ENCODE peak calls at places on chromosomes 6 and 20, in five cellular contexts. E is AG04449, P is psoas muscle, U is cardiac fibroblast, C is upper lobe of left lung. S is an unnamed sample.

GRCh38 chr6:154749341-154749740 is 16.1 kb downstream of the SCAF8 start:
- DNase-seq in E (no peak), P (no peak), U (no peak), C (no peak), S (no peak)

GRCh38 chr6:73929421-73929820 is 233.4 kb downstream of the CD109 start:
- DNase-seq in E (no peak), P (no peak), U (no peak), C (no peak), S (no peak)

GRCh38 chr20:373171-373890 is 7.2 kb upstream of the TRIB3 start:
- DNase-seq in E (no peak), P (no peak), U (peak; percentile 98), C (peak; percentile 78), S (peak; percentile 34)

GRCh38 chr6:30820196-30820595 is 64.1 kb upstream of the DDR1 start:
- DNase-seq in E (no peak), P (peak; percentile 72), U (peak; percentile 84), C (peak; percentile 37), S (peak; percentile 61)

GRCh38 chr6:52390361-52390727 is 28.4 kb downstream of the PAQR8 start:
- DNase-seq in E (no peak), P (no peak), U (peak; percentile 63), C (peak; percentile 25), S (no peak)

GRCh38 chr6:11278207-11278559 is 45.7 kb upstream of the NEDD9 start:
- DNase-seq in E (no peak), P (no peak), U (no peak), C (no peak), S (no peak)

GRCh38 chr6:117441824-117442264 is 16.1 kb upstream of the ROS1 start:
- DNase-seq in E (no peak), P (no peak), U (peak; percentile 95), C (peak; percentile 36), S (no peak)

GRCh38 chr6:168171673-168172352 is 92.8 kb upstream of the FRMD1 start:
- DNase-seq in E (no peak), P (no peak), U (no peak), C (no peak), S (no peak)

GRCh38 chr6:158081657-158081935 is 86.5 kb downstream of the SERAC1 start:
- DNase-seq in E (no peak), P (no peak), U (no peak), C (peak; percentile 86), S (no peak)

GRCh38 chr6:128882991-128883571 is at the start of gene LAMA2:
- DNase-seq in E (no peak), P (peak; percentile 94), U (peak; percentile 76), C (peak; percentile 32), S (peak; percentile 57)

GRCh38 chr6:134979142-134979541 is 29.2 kb upstream of the ALDH8A1 start:
- DNase-seq in E (no peak), P (no peak), U (no peak), C (no peak), S (no peak)

GRCh38 chr6:127342296-127342945 is 988 bp downstream of the ECHDC1 start:
- DNase-seq in E (no peak), P (no peak), U (peak; percentile 38), C (no peak), S (no peak)

GRCh38 chr20:61251529-61252393 is at the start of gene CDH4:
- DNase-seq in E (no peak), P (no peak), U (no peak), C (no peak), S (no peak)

GRCh38 chr6:152595507-152595906 is 41.7 kb downstream of the SYNE1 start:
- DNase-seq in E (no peak), P (no peak), U (peak; percentile 33), C (no peak), S (no peak)

GRCh38 chr20:54128175-54128574 is 45.6 kb downstream of the CYP24A1 start:
- DNase-seq in E (no peak), P (no peak), U (peak; percentile 70), C (no peak), S (no peak)

GRCh38 chr6:11494786-11495564 is 42.6 kb upstream of the TMEM170B start:
- DNase-seq in E (no peak), P (no peak), U (peak; percentile 22), C (peak; percentile 46), S (no peak)

GRCh38 chr6:26044140-26045045 is 42.8 kb upstream of the HFE start:
- DNase-seq in E (no peak), P (peak; percentile 77), U (peak; percentile 51), C (peak; percentile 54), S (no peak)

GRCh38 chr6:63839485-63839884 is 203.9 kb downstream of the PHF3 start:
- DNase-seq in E (no peak), P (no peak), U (peak; percentile 43), C (no peak), S (no peak)

GRCh38 chr6:8889514-8889913 is 454.2 kb upstream of the SLC35B3 start:
- DNase-seq in E (no peak), P (no peak), U (no peak), C (no peak), S (no peak)

DNA sequence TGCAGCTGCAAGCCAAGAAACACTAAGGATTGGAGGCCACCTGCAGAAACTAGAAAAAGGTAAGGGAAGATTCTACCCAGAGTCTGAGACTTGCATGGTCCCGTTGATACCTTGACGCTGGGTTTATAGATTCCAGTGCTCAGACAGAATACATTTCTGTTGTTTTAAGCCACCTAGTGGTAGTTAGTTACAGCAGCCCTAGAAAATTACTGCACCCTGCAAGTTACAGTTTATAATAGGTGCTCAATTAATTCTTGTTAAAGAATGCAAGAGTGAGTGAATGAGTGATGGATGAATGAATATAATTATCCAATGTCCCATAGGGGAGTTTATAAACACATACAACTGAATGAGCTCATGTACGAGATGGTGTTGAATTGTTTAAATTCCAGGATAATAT is 453.1 kb upstream of the SLC35B3 start:
- DNase-seq in E (no peak), P (no peak), U (peak; percentile 10), C (no peak), S (no peak)
- TF ChIP-seq CTCF in E (no peak), P (peak; percentile 10), U (no peak), C (no peak), S (peak; percentile 34)

DNA sequence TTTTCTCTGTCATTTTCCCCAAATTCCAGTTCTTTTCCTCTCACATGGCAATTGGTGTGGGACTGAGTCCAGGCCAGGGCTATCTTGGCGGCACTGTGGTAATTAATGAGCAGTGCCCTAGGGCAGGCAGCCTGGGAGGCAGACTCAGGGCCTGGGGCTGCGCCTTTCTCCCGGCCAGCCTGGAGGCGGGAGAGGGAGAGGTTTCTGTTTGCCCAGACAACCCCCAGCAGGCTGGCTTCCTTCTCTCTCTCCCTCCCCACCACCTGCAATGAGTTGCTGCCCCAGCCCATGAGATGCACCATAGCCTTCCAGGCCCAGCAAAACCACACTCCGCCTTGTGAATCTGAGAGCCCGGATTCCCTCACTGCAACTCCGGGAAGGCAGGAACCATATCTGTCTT is 15.1 kb upstream of the CCDC167 start:
- DNase-seq in E (no peak), P (no peak), U (no peak), C (no peak), S (no peak)
- TF ChIP-seq CTCF in E (no peak), P (no peak), U (no peak), C (no peak), S (no peak)

GRCh38 chr6:32967151-32968091 is 973 bp upstream of the BRD2 start:
- DNase-seq in E (no peak), P (no peak), U (peak; percentile 59), C (peak; percentile 44), S (no peak)

GRCh38 chr6:32970413-32971244 is 2.2 kb downstream of the BRD2 start:
- DNase-seq in E (peak; percentile 69), P (peak; percentile 96), U (peak; percentile 94), C (peak; percentile 87), S (peak; percentile 90)

GRCh38 chr6:32969685-32970412 is 1.5 kb downstream of the BRD2 start:
- DNase-seq in E (peak; percentile 91), P (peak; percentile 88), U (peak; percentile 98), C (peak; percentile 69), S (peak; percentile 94)

GRCh38 chr6:32968093-32968769 is at the start of gene BRD2:
- DNase-seq in E (no peak), P (peak; percentile 99), U (peak; percentile 98), C (peak; percentile 95), S (peak; percentile 93)

DNA sequence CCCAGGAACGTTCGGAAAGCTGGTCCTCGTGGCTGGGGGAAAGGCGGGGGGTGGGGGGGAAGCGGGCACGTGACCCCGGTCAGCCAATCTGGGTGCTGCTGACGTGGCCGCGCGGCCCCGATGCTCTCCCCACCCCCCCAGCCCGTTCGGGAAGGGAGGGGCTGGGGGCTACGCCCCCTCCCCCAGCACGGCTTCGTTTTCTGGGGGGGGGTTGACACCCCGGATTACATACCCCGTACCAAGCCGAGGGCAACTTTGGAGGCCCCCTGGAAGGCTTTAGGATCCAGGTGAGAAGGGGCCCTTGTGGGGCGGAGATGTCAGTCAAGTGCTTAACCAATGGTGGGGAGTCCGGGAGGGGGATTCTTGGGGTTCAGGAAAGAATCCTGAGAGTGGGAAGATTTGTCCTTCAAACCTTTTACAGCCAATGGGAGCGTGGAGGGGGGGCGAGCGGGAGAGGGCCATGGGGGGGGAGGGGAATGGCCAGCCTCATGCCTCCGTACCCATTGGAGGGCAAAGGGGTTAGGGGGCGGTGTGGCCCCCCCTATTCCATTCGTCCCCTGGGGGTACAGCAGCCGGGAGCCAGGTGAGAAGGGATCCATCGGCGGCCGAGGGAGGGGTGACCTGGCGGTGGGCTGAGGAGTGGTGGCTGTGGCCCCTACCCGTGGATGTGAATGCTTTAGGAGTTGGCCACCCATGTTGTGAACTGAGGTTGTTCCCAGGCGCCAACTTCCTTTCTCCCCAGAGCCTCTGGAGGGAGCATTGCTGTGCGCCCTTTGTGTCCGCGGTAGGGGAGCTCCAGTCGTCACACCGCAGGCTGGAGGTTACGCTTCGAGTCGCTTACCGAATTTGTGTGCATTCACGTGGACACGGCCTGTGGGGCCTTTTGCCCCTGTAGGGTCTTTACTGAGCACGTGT is 633 bp downstream of the BRD2 start:
- DNase-seq in E (no peak), P (peak; percentile 92), U (peak; percentile 88), C (peak; percentile 74), S (peak; percentile 63)
- TF ChIP-seq CTCF in E (no peak), P (no peak), U (peak; percentile 25), C (peak; percentile 13), S (peak; percentile 16)

GRCh38 chr20:44909872-44910689 is at the start of gene PABPC1L:
- DNase-seq in E (no peak), P (peak; percentile 75), U (peak; percentile 61), C (peak; percentile 92), S (no peak)

GRCh38 chr20:44910690-44911262 is 916 bp downstream of the PABPC1L start:
- DNase-seq in E (no peak), P (no peak), U (no peak), C (no peak), S (no peak)

GRCh38 chr20:44908987-44909871 is 631 bp upstream of the PABPC1L start:
- DNase-seq in E (no peak), P (no peak), U (no peak), C (no peak), S (no peak)

GRCh38 chr20:44912189-44912588 is 2.3 kb downstream of the PABPC1L start:
- DNase-seq in E (no peak), P (no peak), U (no peak), C (no peak), S (no peak)

DNA sequence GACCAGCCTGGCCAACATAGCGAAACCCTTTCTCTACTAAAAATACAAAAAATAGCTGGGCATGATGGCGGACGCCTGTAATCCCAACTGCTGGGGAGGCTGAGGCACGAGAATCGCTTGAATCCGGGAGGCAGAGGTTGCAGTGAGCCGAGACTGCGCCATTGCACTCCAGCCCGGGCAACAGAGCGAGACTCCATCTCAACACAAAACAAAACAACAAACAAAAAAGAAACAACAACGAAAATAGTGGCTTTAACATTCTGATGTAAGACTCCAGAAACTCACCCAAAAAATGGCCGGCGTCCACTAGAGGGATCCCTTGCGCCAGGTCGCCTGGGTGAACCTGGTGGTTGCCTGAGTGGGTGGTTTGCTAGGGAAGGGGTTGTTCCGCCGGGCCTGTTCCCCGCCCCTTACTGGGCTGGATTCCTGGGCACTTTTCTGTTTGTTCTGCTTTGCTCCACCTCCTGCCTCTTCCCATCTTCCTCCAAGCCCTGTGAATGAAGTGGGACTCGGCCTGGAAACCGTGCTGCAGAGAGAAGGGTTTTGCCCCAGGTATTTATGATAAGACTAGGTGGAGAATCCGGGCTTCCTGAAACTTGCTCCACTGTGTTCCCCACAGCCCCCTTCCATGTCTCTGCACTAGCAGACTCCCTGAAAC is 1.5 kb downstream of the PABPC1L start:
- DNase-seq in E (no peak), P (no peak), U (peak; percentile 52), C (peak; percentile 89), S (no peak)
- TF ChIP-seq CTCF in E (peak; percentile 46), P (no peak), U (peak; percentile 43), C (peak; percentile 41), S (peak; percentile 26)

S was measured in AG09319.